ENCODE peak calls at places on chromosomes 13 and 19, in eight cellular contexts. One of them, this sample, is unnamed.

GRCh38 chr13:73412933-73413332 is 354.1 kb downstream of the KLF5 start:
- DNase-seq in PC-3: peak; percentile 68
- DNase-seq in RWPE1: peak; percentile 27
- DNase-seq in mesendoderm: no peak
- DNase-seq in CD4-positive, alpha-beta T cell: no peak
- DNase-seq in effector memory CD4-positive, alpha-beta T cell: no peak
- DNase-seq in transverse colon: no peak
- DNase-seq in upper lobe of right lung: no peak
- DNase-seq in this sample: no peak

GRCh38 chr13:104799152-104799551 is 1732.9 kb upstream of the SLC10A2 start:
- DNase-seq in PC-3: no peak
- DNase-seq in RWPE1: no peak
- DNase-seq in mesendoderm: no peak
- DNase-seq in CD4-positive, alpha-beta T cell: no peak
- DNase-seq in effector memory CD4-positive, alpha-beta T cell: no peak
- DNase-seq in transverse colon: no peak
- DNase-seq in upper lobe of right lung: no peak
- DNase-seq in this sample: no peak

GRCh38 chr13:82358284-82358683 is 1524.0 kb downstream of the SLITRK1 start:
- DNase-seq in PC-3: peak; percentile 55
- DNase-seq in RWPE1: no peak
- DNase-seq in mesendoderm: no peak
- DNase-seq in CD4-positive, alpha-beta T cell: no peak
- DNase-seq in effector memory CD4-positive, alpha-beta T cell: no peak
- DNase-seq in transverse colon: no peak
- DNase-seq in upper lobe of right lung: no peak
- DNase-seq in this sample: no peak

GRCh38 chr13:40653558-40654318 is 12.7 kb downstream of the FOXO1 start:
- DNase-seq in PC-3: no peak
- DNase-seq in RWPE1: no peak
- DNase-seq in mesendoderm: peak; percentile 79
- DNase-seq in CD4-positive, alpha-beta T cell: no peak
- DNase-seq in effector memory CD4-positive, alpha-beta T cell: no peak
- DNase-seq in transverse colon: no peak
- DNase-seq in upper lobe of right lung: no peak
- DNase-seq in this sample: no peak

GRCh38 chr19:2083174-2083854 is 12.8 kb downstream of the MOB3A start:
- DNase-seq in PC-3: no peak
- DNase-seq in RWPE1: no peak
- DNase-seq in mesendoderm: no peak
- DNase-seq in CD4-positive, alpha-beta T cell: peak; percentile 67
- DNase-seq in effector memory CD4-positive, alpha-beta T cell: peak; percentile 49
- DNase-seq in transverse colon: peak; percentile 64
- DNase-seq in upper lobe of right lung: no peak
- DNase-seq in this sample: no peak

GRCh38 chr19:30362156-30362754 is 9.9 kb upstream of the ZNF536 start:
- DNase-seq in PC-3: no peak
- DNase-seq in RWPE1: no peak
- DNase-seq in mesendoderm: peak; percentile 31
- DNase-seq in CD4-positive, alpha-beta T cell: no peak
- DNase-seq in effector memory CD4-positive, alpha-beta T cell: no peak
- DNase-seq in transverse colon: no peak
- DNase-seq in upper lobe of right lung: no peak
- DNase-seq in this sample: no peak

GRCh38 chr19:5216141-5216847 is 124.3 kb downstream of the PTPRS start:
- DNase-seq in PC-3: no peak
- DNase-seq in RWPE1: no peak
- DNase-seq in mesendoderm: no peak
- DNase-seq in CD4-positive, alpha-beta T cell: no peak
- DNase-seq in effector memory CD4-positive, alpha-beta T cell: no peak
- DNase-seq in transverse colon: no peak
- DNase-seq in upper lobe of right lung: no peak
- DNase-seq in this sample: no peak

GRCh38 chr13:28718186-28718537 is 608 bp downstream of the SLC46A3 start:
- DNase-seq in PC-3: no peak
- DNase-seq in RWPE1: no peak
- DNase-seq in mesendoderm: no peak
- DNase-seq in CD4-positive, alpha-beta T cell: no peak
- DNase-seq in effector memory CD4-positive, alpha-beta T cell: no peak
- DNase-seq in transverse colon: no peak
- DNase-seq in upper lobe of right lung: no peak
- DNase-seq in this sample: no peak

GRCh38 chr13:46686171-46686570 is 110.8 kb downstream of the ESD start:
- DNase-seq in PC-3: peak; percentile 7
- DNase-seq in RWPE1: no peak
- DNase-seq in mesendoderm: peak; percentile 50
- DNase-seq in CD4-positive, alpha-beta T cell: no peak
- DNase-seq in effector memory CD4-positive, alpha-beta T cell: no peak
- DNase-seq in transverse colon: no peak
- DNase-seq in upper lobe of right lung: no peak
- DNase-seq in this sample: no peak

GRCh38 chr13:91351980-91352379 is 4.5 kb downstream of the MIR17HG start:
- DNase-seq in PC-3: no peak
- DNase-seq in RWPE1: no peak
- DNase-seq in mesendoderm: no peak
- DNase-seq in CD4-positive, alpha-beta T cell: no peak
- DNase-seq in effector memory CD4-positive, alpha-beta T cell: no peak
- DNase-seq in transverse colon: no peak
- DNase-seq in upper lobe of right lung: no peak
- DNase-seq in this sample: no peak

GRCh38 chr13:111344471-111345191 is 24.2 kb downstream of the TEX29 start:
- DNase-seq in PC-3: peak; percentile 43
- DNase-seq in RWPE1: peak; percentile 23
- DNase-seq in mesendoderm: peak; percentile 94
- DNase-seq in CD4-positive, alpha-beta T cell: no peak
- DNase-seq in effector memory CD4-positive, alpha-beta T cell: no peak
- DNase-seq in transverse colon: no peak
- DNase-seq in upper lobe of right lung: peak; percentile 89
- DNase-seq in this sample: no peak

GRCh38 chr13:24096659-24097058 is 63.9 kb upstream of the SPATA13 start:
- DNase-seq in PC-3: no peak
- DNase-seq in RWPE1: no peak
- DNase-seq in mesendoderm: no peak
- DNase-seq in CD4-positive, alpha-beta T cell: no peak
- DNase-seq in effector memory CD4-positive, alpha-beta T cell: no peak
- DNase-seq in transverse colon: no peak
- DNase-seq in upper lobe of right lung: no peak
- DNase-seq in this sample: no peak

GRCh38 chr13:26946675-26947342 is 186.2 kb upstream of the GPR12 start:
- DNase-seq in PC-3: peak; percentile 70
- DNase-seq in RWPE1: peak; percentile 49
- DNase-seq in mesendoderm: peak; percentile 69
- DNase-seq in CD4-positive, alpha-beta T cell: no peak
- DNase-seq in effector memory CD4-positive, alpha-beta T cell: no peak
- DNase-seq in transverse colon: no peak
- DNase-seq in upper lobe of right lung: no peak
- DNase-seq in this sample: no peak

GRCh38 chr19:35135389-35135909 is 590 bp upstream of the LGI4 start:
- DNase-seq in PC-3: peak; percentile 62
- DNase-seq in RWPE1: peak; percentile 77
- DNase-seq in mesendoderm: peak; percentile 86
- DNase-seq in CD4-positive, alpha-beta T cell: peak; percentile 58
- DNase-seq in effector memory CD4-positive, alpha-beta T cell: no peak
- DNase-seq in transverse colon: peak; percentile 88
- DNase-seq in upper lobe of right lung: peak; percentile 88
- DNase-seq in this sample: peak; percentile 83

GRCh38 chr19:10270616-10271394 is at the start of gene ICAM1:
- DNase-seq in PC-3: peak; percentile 70
- DNase-seq in RWPE1: peak; percentile 45
- DNase-seq in mesendoderm: peak; percentile 79
- DNase-seq in CD4-positive, alpha-beta T cell: peak; percentile 57
- DNase-seq in effector memory CD4-positive, alpha-beta T cell: peak; percentile 71
- DNase-seq in transverse colon: peak; percentile 88
- DNase-seq in upper lobe of right lung: peak; percentile 95
- DNase-seq in this sample: no peak

GRCh38 chr13:50731400-50731799 is 112.1 kb downstream of the DLEU7 start:
- DNase-seq in PC-3: no peak
- DNase-seq in RWPE1: peak; percentile 88
- DNase-seq in mesendoderm: no peak
- DNase-seq in CD4-positive, alpha-beta T cell: no peak
- DNase-seq in effector memory CD4-positive, alpha-beta T cell: no peak
- DNase-seq in transverse colon: no peak
- DNase-seq in upper lobe of right lung: no peak
- DNase-seq in this sample: no peak

GRCh38 chr19:53355739-53356138 is 9.8 kb upstream of the ZNF525 start:
- DNase-seq in PC-3: no peak
- DNase-seq in RWPE1: no peak
- DNase-seq in mesendoderm: no peak
- DNase-seq in CD4-positive, alpha-beta T cell: no peak
- DNase-seq in effector memory CD4-positive, alpha-beta T cell: no peak
- DNase-seq in transverse colon: no peak
- DNase-seq in upper lobe of right lung: no peak
- DNase-seq in this sample: no peak

GRCh38 chr19:53357821-53358581 is 7.5 kb upstream of the ZNF525 start:
- DNase-seq in PC-3: no peak
- DNase-seq in RWPE1: no peak
- DNase-seq in mesendoderm: no peak
- DNase-seq in CD4-positive, alpha-beta T cell: no peak
- DNase-seq in effector memory CD4-positive, alpha-beta T cell: no peak
- DNase-seq in transverse colon: no peak
- DNase-seq in upper lobe of right lung: no peak
- DNase-seq in this sample: no peak
- H3K27ac ChIP-seq in PC-3: no peak overlapping the region
- H3K27ac ChIP-seq in RWPE1: no peak overlapping the region
- H3K27ac ChIP-seq in mesendoderm: no peak overlapping the region
- H3K27ac ChIP-seq in CD4-positive, alpha-beta T cell: no peak overlapping the region
- H3K27ac ChIP-seq in effector memory CD4-positive, alpha-beta T cell: no peak overlapping the region
- H3K27ac ChIP-seq in transverse colon: no peak overlapping the region
- H3K27ac ChIP-seq in upper lobe of right lung: no peak overlapping the region
- H3K27ac ChIP-seq in this sample: no peak overlapping the region

GRCh38 chr13:77139311-77139710 is 112.4 kb upstream of the FBXL3 start:
- DNase-seq in PC-3: no peak
- DNase-seq in RWPE1: no peak
- DNase-seq in mesendoderm: no peak
- DNase-seq in CD4-positive, alpha-beta T cell: no peak
- DNase-seq in effector memory CD4-positive, alpha-beta T cell: no peak
- DNase-seq in transverse colon: no peak
- DNase-seq in upper lobe of right lung: no peak
- DNase-seq in this sample: no peak
- H3K27ac ChIP-seq in PC-3: no peak overlapping the region
- H3K27ac ChIP-seq in RWPE1: no peak overlapping the region
- H3K27ac ChIP-seq in mesendoderm: no peak overlapping the region
- H3K27ac ChIP-seq in CD4-positive, alpha-beta T cell: no peak overlapping the region
- H3K27ac ChIP-seq in effector memory CD4-positive, alpha-beta T cell: no peak overlapping the region
- H3K27ac ChIP-seq in transverse colon: no peak overlapping the region
- H3K27ac ChIP-seq in upper lobe of right lung: no peak overlapping the region
- H3K27ac ChIP-seq in this sample: no peak overlapping the region

GRCh38 chr19:49856574-49857021 is 5.6 kb downstream of the PTOV1 start:
- DNase-seq in PC-3: no peak
- DNase-seq in RWPE1: no peak
- DNase-seq in mesendoderm: no peak
- DNase-seq in CD4-positive, alpha-beta T cell: no peak
- DNase-seq in effector memory CD4-positive, alpha-beta T cell: no peak
- DNase-seq in transverse colon: no peak
- DNase-seq in upper lobe of right lung: no peak
- DNase-seq in this sample: no peak

GRCh38 chr19:49858591-49858985 is 7.6 kb downstream of the PTOV1 start:
- DNase-seq in PC-3: peak; percentile 15
- DNase-seq in RWPE1: no peak
- DNase-seq in mesendoderm: no peak
- DNase-seq in CD4-positive, alpha-beta T cell: no peak
- DNase-seq in effector memory CD4-positive, alpha-beta T cell: no peak
- DNase-seq in transverse colon: no peak
- DNase-seq in upper lobe of right lung: no peak
- DNase-seq in this sample: no peak

GRCh38 chr19:49857061-49857833 is 6.3 kb downstream of the PTOV1 start:
- DNase-seq in PC-3: no peak
- DNase-seq in RWPE1: no peak
- DNase-seq in mesendoderm: no peak
- DNase-seq in CD4-positive, alpha-beta T cell: no peak
- DNase-seq in effector memory CD4-positive, alpha-beta T cell: no peak
- DNase-seq in transverse colon: no peak
- DNase-seq in upper lobe of right lung: peak; percentile 61
- DNase-seq in this sample: no peak

GRCh38 chr19:49859838-49860715 is 7.3 kb downstream of the PNKP start:
- DNase-seq in PC-3: no peak
- DNase-seq in RWPE1: no peak
- DNase-seq in mesendoderm: no peak
- DNase-seq in CD4-positive, alpha-beta T cell: no peak
- DNase-seq in effector memory CD4-positive, alpha-beta T cell: no peak
- DNase-seq in transverse colon: no peak
- DNase-seq in upper lobe of right lung: no peak
- DNase-seq in this sample: no peak

DNA sequence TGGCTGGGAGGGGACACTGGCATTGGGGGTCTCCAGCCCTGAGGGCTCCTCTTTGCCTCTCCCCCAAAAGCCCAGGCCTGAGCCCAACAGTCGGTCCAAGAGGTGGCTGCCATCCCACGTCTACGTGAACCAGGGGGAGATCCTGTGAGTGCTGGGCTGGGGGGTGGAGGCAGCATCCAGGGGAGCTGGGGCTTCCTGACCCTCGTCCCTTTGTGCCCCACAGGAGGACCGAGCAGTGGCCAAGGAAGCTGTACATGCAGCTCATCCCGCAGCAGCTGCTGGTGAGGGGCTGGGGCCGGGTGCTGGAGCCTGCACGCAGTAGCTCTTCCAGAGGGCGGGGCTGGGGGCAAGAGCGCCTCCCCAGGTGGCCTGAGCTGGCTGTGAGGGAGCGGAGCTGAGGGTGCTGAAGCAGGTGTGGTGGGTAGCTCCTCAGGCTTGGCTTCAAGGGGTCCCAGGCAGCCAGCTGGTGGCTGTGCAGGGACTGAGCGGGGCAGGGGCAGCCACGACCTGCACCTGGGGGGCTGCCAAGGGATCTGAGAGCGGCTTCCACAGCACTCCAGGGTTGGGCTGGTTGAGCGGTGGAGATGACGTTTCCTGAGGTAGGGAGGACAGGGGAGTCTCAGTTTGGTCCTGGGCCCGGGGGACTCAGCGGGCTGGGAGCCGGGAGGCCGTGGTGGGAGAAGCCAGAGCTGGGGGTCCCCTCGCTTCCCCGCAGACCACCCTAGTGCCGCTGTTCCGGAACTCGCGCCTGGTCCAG is 7.1 kb downstream of the PTOV1 start:
- DNase-seq in PC-3: no peak
- DNase-seq in RWPE1: no peak
- DNase-seq in mesendoderm: no peak
- DNase-seq in CD4-positive, alpha-beta T cell: no peak
- DNase-seq in effector memory CD4-positive, alpha-beta T cell: no peak
- DNase-seq in transverse colon: no peak
- DNase-seq in upper lobe of right lung: peak; percentile 63
- DNase-seq in this sample: no peak
- H3K27ac ChIP-seq in PC-3: no peak overlapping the region
- H3K27ac ChIP-seq in RWPE1: peak overlapping the region; percentile 71
- H3K27ac ChIP-seq in mesendoderm: no peak overlapping the region
- H3K27ac ChIP-seq in CD4-positive, alpha-beta T cell: no peak overlapping the region
- H3K27ac ChIP-seq in effector memory CD4-positive, alpha-beta T cell: no peak overlapping the region
- H3K27ac ChIP-seq in transverse colon: no peak overlapping the region
- H3K27ac ChIP-seq in upper lobe of right lung: no peak overlapping the region
- H3K27ac ChIP-seq in this sample: peak overlapping the region; percentile 40

DNA sequence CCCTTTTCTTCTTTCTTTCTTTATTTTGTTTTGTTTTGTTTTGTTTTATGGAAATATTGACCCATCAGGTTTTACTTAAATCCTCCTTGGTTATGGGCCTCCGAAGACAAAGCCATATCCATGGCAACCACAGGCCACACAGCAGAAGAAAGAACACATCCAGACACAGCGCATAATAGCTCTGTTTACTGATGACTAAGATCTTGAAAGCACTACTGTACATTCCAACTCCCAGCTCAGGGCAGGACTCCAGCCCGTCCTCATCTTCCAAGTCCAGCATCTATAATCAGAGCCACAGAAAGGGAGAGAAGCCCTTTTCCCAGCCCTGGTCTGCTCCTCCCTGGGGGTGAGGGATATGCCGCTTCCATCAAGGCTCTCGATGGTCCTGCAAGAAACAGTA is 84.3 kb downstream of the NUFIP1 start:
- DNase-seq in PC-3: peak; percentile 75
- DNase-seq in RWPE1: peak; percentile 57
- DNase-seq in mesendoderm: no peak
- DNase-seq in CD4-positive, alpha-beta T cell: no peak
- DNase-seq in effector memory CD4-positive, alpha-beta T cell: no peak
- DNase-seq in transverse colon: peak; percentile 47
- DNase-seq in upper lobe of right lung: no peak
- DNase-seq in this sample: no peak
- H3K27ac ChIP-seq in PC-3: peak overlapping the region; percentile 35
- H3K27ac ChIP-seq in RWPE1: no peak overlapping the region
- H3K27ac ChIP-seq in mesendoderm: no peak overlapping the region
- H3K27ac ChIP-seq in CD4-positive, alpha-beta T cell: no peak overlapping the region
- H3K27ac ChIP-seq in effector memory CD4-positive, alpha-beta T cell: no peak overlapping the region
- H3K27ac ChIP-seq in transverse colon: peak overlapping the region; percentile 84
- H3K27ac ChIP-seq in upper lobe of right lung: peak overlapping the region; percentile 69
- H3K27ac ChIP-seq in this sample: peak overlapping the region; percentile 40